ENCODE peak calls at places on chromosomes 1 and 21, in five cellular contexts. R is dorsolateral prefrontal cortex, M is spleen, Q is heart left ventricle, L is IMR-90. H is an unnamed sample.

GRCh38 chr1:82934069-82934468 is 1064.9 kb downstream of the TTLL7 start:
- DNase-seq in R (peak; percentile 3), M (no peak), Q (peak; percentile 47), L (no peak), H (no peak)

GRCh38 chr1:66695121-66695520 is 57.1 kb upstream of the DYNLT5 start:
- DNase-seq in R (no peak), M (no peak), Q (no peak), L (no peak), H (no peak)

GRCh38 chr1:97764991-97765390 is 155.8 kb downstream of the DPYD start:
- DNase-seq in R (no peak), M (no peak), Q (no peak), L (no peak), H (no peak)

GRCh38 chr1:16204216-16204615 is 8.2 kb downstream of the ARHGEF19 start:
- DNase-seq in R (no peak), M (no peak), Q (no peak), L (no peak), H (no peak)

GRCh38 chr1:43817304-43817939 is 110.1 kb downstream of the ST3GAL3 start:
- DNase-seq in R (no peak), M (no peak), Q (no peak), L (no peak), H (no peak)

GRCh38 chr1:19468397-19468956 is 16.9 kb downstream of the CAPZB start:
- DNase-seq in R (no peak), M (peak; percentile 93), Q (peak; percentile 39), L (no peak), H (no peak)

GRCh38 chr1:25716320-25716719 is 83.7 kb upstream of the SELENON start:
- DNase-seq in R (no peak), M (no peak), Q (no peak), L (no peak), H (no peak)

GRCh38 chr1:58497499-58497898 is 49.0 kb downstream of the OMA1 start:
- DNase-seq in R (no peak), M (no peak), Q (no peak), L (no peak), H (no peak)

GRCh38 chr1:21332691-21333449 is 42.6 kb upstream of the ECE1 start:
- DNase-seq in R (no peak), M (no peak), Q (no peak), L (no peak), H (no peak)

GRCh38 chr1:19153169-19153568 is 56.9 kb downstream of the UBR4 start:
- DNase-seq in R (no peak), M (no peak), Q (no peak), L (no peak), H (no peak)

GRCh38 chr1:23118957-23119792 is 49.5 kb downstream of the LUZP1 start:
- DNase-seq in R (no peak), M (no peak), Q (no peak), L (peak; percentile 37), H (no peak)

GRCh38 chr1:172727956-172728603 is 69.2 kb downstream of the FASLG start:
- DNase-seq in R (no peak), M (no peak), Q (no peak), L (peak; percentile 29), H (no peak)

GRCh38 chr1:169608231-169608630 is 21.7 kb downstream of the SELP start:
- DNase-seq in R (no peak), M (no peak), Q (no peak), L (no peak), H (no peak)

GRCh38 chr1:226026833-226027232 is 27.7 kb upstream of the SDE2 start:
- DNase-seq in R (no peak), M (no peak), Q (no peak), L (no peak), H (no peak)

GRCh38 chr1:206502813-206503212 is 4.5 kb upstream of the RASSF5 start:
- DNase-seq in R (no peak), M (no peak), Q (no peak), L (peak; percentile 35), H (no peak)

GRCh38 chr1:152170287-152170933 is 11.4 kb upstream of the RPTN start:
- DNase-seq in R (no peak), M (no peak), Q (no peak), L (no peak), H (no peak)

GRCh38 chr1:18760156-18760555 is 99.3 kb downstream of the TAS1R2 start:
- DNase-seq in R (no peak), M (no peak), Q (no peak), L (no peak), H (no peak)

GRCh38 chr1:85608851-85609250 is 28.3 kb downstream of the CCN1 start:
- DNase-seq in R (no peak), M (no peak), Q (no peak), L (no peak), H (no peak)

GRCh38 chr1:32696041-32696440 is 6.5 kb downstream of the SYNC start:
- DNase-seq in R (no peak), M (peak; percentile 47), Q (no peak), L (no peak), H (no peak)

GRCh38 chr1:87678221-87678715 is 349.6 kb downstream of the LMO4 start:
- DNase-seq in R (no peak), M (no peak), Q (no peak), L (no peak), H (no peak)

GRCh38 chr1:109254621-109255096 is 5.3 kb downstream of the CELSR2 start:
- DNase-seq in R (no peak), M (peak; percentile 70), Q (peak; percentile 20), L (no peak), H (no peak)

GRCh38 chr1:81757398-81758020 is 43.2 kb upstream of the ADGRL2 start:
- DNase-seq in R (no peak), M (no peak), Q (no peak), L (no peak), H (no peak)

GRCh38 chr1:81758213-81758612 is 42.5 kb upstream of the ADGRL2 start:
- DNase-seq in R (no peak), M (no peak), Q (no peak), L (no peak), H (no peak)

GRCh38 chr1:81756872-81757271 is 43.9 kb upstream of the ADGRL2 start:
- DNase-seq in R (no peak), M (no peak), Q (no peak), L (peak; percentile 6), H (no peak)

GRCh38 chr1:81760487-81761097 is 40.1 kb upstream of the ADGRL2 start:
- DNase-seq in R (no peak), M (no peak), Q (no peak), L (peak; percentile 45), H (no peak)
- TF ChIP-seq CTCF in R (peak; percentile 41), M (no peak), Q (peak; percentile 27), L (peak; percentile 54), H (peak; percentile 67)

GRCh38 chr1:42320689-42321088 is 14.3 kb downstream of the FOXJ3 start:
- DNase-seq in R (no peak), M (no peak), Q (no peak), L (no peak), H (no peak)

GRCh38 chr1:42321731-42322130 is 13.3 kb downstream of the FOXJ3 start:
- DNase-seq in R (no peak), M (no peak), Q (no peak), L (no peak), H (no peak)

GRCh38 chr1:42318601-42319000 is 16.4 kb downstream of the FOXJ3 start:
- DNase-seq in R (no peak), M (no peak), Q (no peak), L (no peak), H (no peak)

GRCh38 chr1:42319128-42319851 is 15.7 kb downstream of the FOXJ3 start:
- DNase-seq in R (no peak), M (no peak), Q (no peak), L (peak; percentile 77), H (no peak)

DNA sequence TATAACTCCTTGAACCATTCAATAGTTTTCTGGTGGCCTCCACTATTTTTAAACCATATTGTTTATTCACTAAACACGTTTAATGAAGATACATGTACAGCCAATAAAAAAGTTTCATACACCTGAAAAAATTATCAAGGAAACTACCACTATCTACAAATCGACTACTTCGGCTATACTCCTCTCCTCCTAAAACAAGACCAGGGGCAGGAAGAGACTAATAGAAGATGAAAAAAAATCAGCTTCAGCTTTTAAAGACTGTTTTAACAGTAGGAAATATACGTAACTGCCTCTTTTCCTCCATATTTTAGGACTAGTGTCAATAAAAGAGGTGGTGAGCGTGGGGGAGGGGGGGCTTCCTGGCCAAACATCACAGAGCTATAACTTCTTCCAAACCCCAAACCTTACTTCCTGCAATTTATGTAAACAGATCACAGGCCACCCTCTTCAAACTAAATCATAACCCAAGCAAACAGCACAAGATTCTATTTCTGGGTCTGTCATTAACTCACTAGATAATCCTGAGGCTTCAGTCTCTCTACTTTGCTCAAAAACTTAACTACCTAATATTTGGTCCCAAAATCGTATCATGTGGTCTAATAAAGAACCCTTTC is 15.1 kb downstream of the FOXJ3 start:
- DNase-seq in R (no peak), M (no peak), Q (no peak), L (no peak), H (no peak)
- H3K27ac ChIP-seq in R (peak overlapping the region; percentile 1), M (peak overlapping the region; percentile 35), Q (peak overlapping the region; percentile 14), L (no peak overlapping the region), H (no peak overlapping the region)

GRCh38 chr1:162138599-162139397 is 69.3 kb downstream of the NOS1AP start:
- DNase-seq in R (no peak), M (no peak), Q (no peak), L (no peak), H (no peak)
- H3K27me3 ChIP-seq in R (no peaks in the 10 kb centered on the region), M (no peaks in the 10 kb centered on the region), Q (no peaks in the 10 kb centered on the region), L (no peaks in the 10 kb centered on the region), H (no peaks in the 10 kb centered on the region)

GRCh38 chr21:25509862-25510261 is 97.4 kb downstream of the MRPL39 start:
- DNase-seq in R (no peak), M (no peak), Q (no peak), L (no peak), H (no peak)

GRCh38 chr21:25506887-25507286 is 100.4 kb downstream of the MRPL39 start:
- DNase-seq in R (no peak), M (no peak), Q (no peak), L (peak; percentile 91), H (no peak)

GRCh38 chr21:25506268-25506667 is 101.0 kb downstream of the MRPL39 start:
- DNase-seq in R (no peak), M (no peak), Q (no peak), L (no peak), H (no peak)

GRCh38 chr21:25508364-25508763 is 98.9 kb downstream of the MRPL39 start:
- DNase-seq in R (no peak), M (no peak), Q (no peak), L (peak; percentile 23), H (no peak)

DNA sequence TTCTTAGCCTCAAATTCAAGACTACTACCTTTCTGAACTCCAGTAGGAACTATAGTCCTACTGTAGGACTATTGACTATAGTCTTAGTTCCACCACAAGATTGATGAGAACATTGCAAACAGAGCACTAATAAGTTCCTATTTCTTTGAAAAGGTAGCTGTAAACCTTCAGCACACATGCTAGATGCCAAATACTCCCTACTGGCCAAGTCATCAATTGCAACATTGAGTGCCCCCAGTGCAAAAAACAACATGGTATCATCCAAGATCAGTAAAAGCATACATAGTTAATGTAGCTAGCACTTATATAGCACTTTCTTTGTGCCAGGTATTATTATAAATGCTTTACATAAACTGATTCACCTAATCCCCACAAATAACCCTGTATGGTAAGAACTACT is 99.8 kb downstream of the MRPL39 start:
- DNase-seq in R (no peak), M (no peak), Q (no peak), L (peak; percentile 23), H (no peak)
- TF ChIP-seq CTCF in R (no peak), M (no peak), Q (no peak), L (peak; percentile 3), H (peak; percentile 21)